ENCODE peak calls at places on chromosome 4, in five cellular contexts. N is aorta, V is adrenal gland, G is mucosa of descending colon, F is psoas muscle. U is an unnamed sample. For H3K4me1, the result is how much of the 10 kb centered on the place peaks cover.

GRCh38 chr4:153273736-153274135 is 69.5 kb downstream of the TRIM2 start:
- DNase-seq in F (no peak), N (no peak), V (no peak), G (no peak), U (no peak)

GRCh38 chr4:168717852-168718251 is 221.0 kb downstream of the PALLD start:
- DNase-seq in N (no peak), F (no peak), V (no peak), G (no peak), U (no peak)

GRCh38 chr4:38867478-38868054 is at the start of gene FAM114A1:
- DNase-seq in N (peak), G (peak), V (peak), F (peak), U (peak)

GRCh38 chr4:48173055-48173991 is 39.3 kb upstream of the TXK start:
- DNase-seq in F (no peak), V (peak), G (no peak), N (no peak), U (no peak)

GRCh38 chr4:173174184-173175156 is 5.9 kb downstream of the GALNT7 start:
- DNase-seq in F (no peak), G (no peak), N (no peak), V (no peak), U (no peak)

GRCh38 chr4:167233523-167234387 is 539 bp downstream of the SPOCK3 start:
- DNase-seq in V (no peak), F (no peak), N (peak), G (no peak), U (no peak)

GRCh38 chr4:157898836-157899605 is 273.8 kb downstream of the GASK1B start:
- DNase-seq in N (no peak), G (no peak), V (no peak), F (no peak), U (no peak)

GRCh38 chr4:156596026-156596425 is 375.6 kb downstream of the PDGFC start:
- DNase-seq in V (no peak), N (no peak), G (no peak), F (no peak), U (no peak)

GRCh38 chr4:140195806-140196205 is 41.8 kb upstream of the MAML3 start:
- DNase-seq in F (no peak), N (no peak), G (no peak), V (no peak), U (no peak)

GRCh38 chr4:118113220-118113619 is 78.9 kb downstream of the NDST3 start:
- DNase-seq in G (no peak), N (no peak), V (no peak), F (no peak), U (no peak)

GRCh38 chr4:83772680-83773079 is 236.8 kb downstream of the GPAT3 start:
- DNase-seq in V (no peak), N (no peak), G (no peak), F (no peak), U (no peak)

GRCh38 chr4:121053601-121054143 is 18.7 kb downstream of the NDNF start:
- DNase-seq in N (no peak), V (no peak), F (peak), G (peak), U (no peak)

GRCh38 chr4:41814565-41814964 is 66.0 kb upstream of the PHOX2B start:
- DNase-seq in N (no peak), F (no peak), G (peak), V (peak), U (no peak)

GRCh38 chr4:150098214-150098613 is 20.0 kb downstream of the DCLK2 start:
- DNase-seq in G (no peak), F (no peak), N (no peak), V (no peak), U (no peak)

GRCh38 chr4:174669278-174669677 is 147.0 kb upstream of the HPGD start:
- DNase-seq in F (no peak), V (peak), G (no peak), N (no peak), U (no peak)

GRCh38 chr4:89898304-89898716 is 3.7 kb downstream of the MMRN1 start:
- DNase-seq in F (no peak), N (no peak), V (no peak), G (no peak), U (no peak)

GRCh38 chr4:46274717-46275116 is 115.2 kb downstream of the GABRA2 start:
- DNase-seq in G (no peak), V (no peak), N (no peak), F (no peak), U (no peak)

GRCh38 chr4:54620773-54621172 is 37.0 kb upstream of the KIT start:
- DNase-seq in N (no peak), F (no peak), G (no peak), V (no peak), U (no peak)

GRCh38 chr4:54626113-54626512 is 31.6 kb upstream of the KIT start:
- DNase-seq in V (peak), N (no peak), F (no peak), G (peak), U (no peak)

DNA sequence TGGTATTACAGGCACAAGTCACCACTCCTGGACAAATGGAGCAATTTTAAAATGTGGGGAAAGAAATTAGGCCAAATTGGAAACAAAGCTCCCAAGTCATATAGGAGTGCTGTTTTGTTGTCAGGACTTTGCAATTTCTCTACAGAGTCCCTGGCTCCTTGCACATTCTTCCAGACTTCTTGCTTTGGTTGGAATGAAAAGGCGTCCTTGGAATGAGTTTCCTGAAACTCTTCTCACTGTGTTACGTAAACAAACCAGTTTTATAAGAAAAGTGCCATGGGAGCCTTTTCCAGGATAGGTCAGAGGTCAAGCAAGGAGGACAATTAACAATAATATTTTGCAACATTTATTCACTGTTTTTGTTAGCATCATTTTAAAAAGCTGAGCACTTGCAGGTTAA is 32.4 kb upstream of the KIT start:
- DNase-seq in G (no peak), N (no peak), F (no peak), V (peak), U (no peak)
- H3K4me1 ChIP-seq in G (under half), N (under half), F (under half), V (under half), U (under half)

GRCh38 chr4:104879367-104879766 is 267.3 kb upstream of the TET2 start:
- DNase-seq in G (no peak), F (no peak), N (no peak), V (no peak), U (no peak)
- H3K4me3 ChIP-seq in G (no peak), F (no peak), N (no peak), V (no peak), U (no peak)

DNA sequence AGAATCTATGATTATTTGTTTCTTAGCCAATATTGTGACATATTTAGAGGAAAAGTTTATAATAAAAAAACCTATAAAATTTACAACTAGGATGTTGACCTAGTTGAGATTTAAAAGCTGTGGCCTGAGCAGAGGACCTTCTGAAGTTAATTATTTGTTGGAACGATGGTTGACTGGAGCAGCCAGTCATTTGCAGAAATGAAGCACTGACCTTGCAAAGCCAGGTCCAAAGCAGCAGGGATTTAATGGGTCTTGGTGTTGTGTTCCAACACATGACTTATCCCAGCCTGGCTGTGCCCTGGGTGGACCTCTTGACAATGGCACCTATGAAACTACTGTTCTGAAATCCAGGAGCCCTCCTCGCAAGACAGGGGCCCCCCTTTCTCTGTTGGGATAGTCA is 235.2 kb downstream of the FRAS1 start:
- DNase-seq in G (no peak), F (no peak), N (no peak), V (no peak), U (no peak)
- H3K4me1 ChIP-seq in G (under half), F (under half), N (under half), V (under half), U (under half)

GRCh38 chr4:81377231-81377630 is 94.5 kb downstream of the RASGEF1B start:
- DNase-seq in G (no peak), N (no peak), F (no peak), V (no peak), U (no peak)
- H3K4me3 ChIP-seq in G (no peak), N (no peak), F (no peak), V (no peak), U (no peak)

GRCh38 chr4:86967798-86968197 is 33.0 kb downstream of the AFF1 start:
- DNase-seq in F (no peak), V (no peak), N (no peak), G (no peak), U (no peak)
- H3K4me1 ChIP-seq in F (under half), V (under half), N (under half), G (under half), U (under half)

GRCh38 chr4:138239496-138239895 is 2.7 kb downstream of the SLC7A11 start:
- DNase-seq in G (no peak), N (no peak), V (no peak), F (no peak), U (no peak)
- H3K4me3 ChIP-seq in G (no peak), N (no peak), V (no peak), F (no peak), U (no peak)